ENCODE peak calls at places on chromosome 12, in five cellular contexts. J is NB4, U is H54, T is tibial nerve, X is IMR-90. S is an unnamed sample.

GRCh38 chr12:91250273-91250672 is 67.7 kb upstream of the DCN start:
- DNase-seq in U (no peak), J (no peak), X (peak), T (no peak), S (no peak)

GRCh38 chr12:45547132-45547531 is 182.4 kb upstream of the ARID2 start:
- DNase-seq in X (no peak), J (no peak), U (no peak), T (no peak), S (no peak)

GRCh38 chr12:21526053-21526452 is at the start of gene SPX:
- DNase-seq in X (peak), J (peak), T (no peak), U (no peak), S (no peak)

GRCh38 chr12:8697120-8697475 is 693 bp upstream of the RIMKLB start:
- DNase-seq in T (no peak), X (peak), U (peak), J (no peak), S (peak)

GRCh38 chr12:24066865-24067264 is 117.4 kb upstream of the SOX5 start:
- DNase-seq in X (peak), T (no peak), U (no peak), J (no peak), S (no peak)

GRCh38 chr12:88530868-88531267 is 49.4 kb downstream of the KITLG start:
- DNase-seq in T (no peak), X (no peak), J (no peak), U (no peak), S (no peak)

GRCh38 chr12:52041695-52042123 is 9.5 kb upstream of the NR4A1 start:
- DNase-seq in U (no peak), T (no peak), J (peak), X (peak), S (no peak)

GRCh38 chr12:42235426-42235825 is 2.6 kb downstream of the YAF2 start:
- DNase-seq in U (no peak), X (no peak), T (no peak), J (peak), S (no peak)

GRCh38 chr12:111439657-111440151 is 34.0 kb downstream of the SH2B3 start:
- DNase-seq in U (no peak), J (no peak), T (no peak), X (no peak), S (no peak)

GRCh38 chr12:68557011-68557715 is 53.5 kb upstream of the RAP1B start:
- DNase-seq in T (no peak), U (no peak), J (no peak), X (peak), S (no peak)

GRCh38 chr12:69653703-69654102 is 43.0 kb upstream of the LRRC10 start:
- DNase-seq in J (peak), U (no peak), T (no peak), X (peak), S (peak)

GRCh38 chr12:74538491-74539258 is 1.0 kb downstream of the ATXN7L3B start:
- DNase-seq in J (peak), T (no peak), U (no peak), X (no peak), S (peak)

GRCh38 chr12:4900327-4900726 is 9.4 kb upstream of the KCNA1 start:
- DNase-seq in T (no peak), J (no peak), U (peak), X (peak), S (no peak)

GRCh38 chr12:75208851-75209781 is 523 bp downstream of the KCNC2 start:
- DNase-seq in X (peak), J (peak), U (peak), T (no peak), S (peak)

GRCh38 chr12:49953146-49953545 is 2.6 kb downstream of the AQP2 start:
- DNase-seq in X (no peak), U (no peak), J (no peak), T (no peak), S (no peak)

GRCh38 chr12:32367381-32367780 is 32.0 kb upstream of the FGD4 start:
- DNase-seq in T (no peak), X (no peak), J (no peak), U (no peak), S (no peak)

DNA sequence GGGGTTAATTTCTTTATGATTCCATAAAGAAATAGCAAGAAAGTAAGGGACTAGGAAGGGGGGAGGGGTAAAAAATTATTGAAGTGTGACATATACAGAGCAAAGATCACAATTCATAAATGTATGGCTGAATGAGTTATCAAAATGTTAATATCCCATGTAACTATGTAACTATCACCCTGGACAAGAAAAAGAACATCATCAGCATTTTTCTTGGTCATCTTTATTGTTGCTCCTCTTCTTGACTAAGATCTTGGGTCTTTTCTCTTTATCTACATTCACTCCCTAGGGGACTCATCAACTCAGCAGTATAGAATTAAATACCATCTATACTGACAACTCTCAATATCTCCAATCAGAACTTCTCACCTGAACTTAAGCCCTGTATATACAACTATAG is 57.5 kb downstream of the CAND1 start:
- DNase-seq in T (no peak), J (no peak), U (no peak), X (no peak), S (no peak)
- TF ChIP-seq POLR2A in T (no peak), J (no peak), U (no peak), X (no peak), S (no peak)

GRCh38 chr12:7060353-7060954 is at the start of gene C1S:
- DNase-seq in U (peak), T (peak), X (peak), J (no peak), S (no peak)
- TF ChIP-seq POLR2A in U (no peak), T (peak), X (peak), J (no peak), S (no peak)

GRCh38 chr12:10153271-10154144 is 18.4 kb downstream of the OLR1 start:
- DNase-seq in J (peak), U (peak), T (peak), X (peak), S (peak)
- TF ChIP-seq POLR2A in J (no peak), U (no peak), T (peak), X (no peak), S (no peak)

DNA sequence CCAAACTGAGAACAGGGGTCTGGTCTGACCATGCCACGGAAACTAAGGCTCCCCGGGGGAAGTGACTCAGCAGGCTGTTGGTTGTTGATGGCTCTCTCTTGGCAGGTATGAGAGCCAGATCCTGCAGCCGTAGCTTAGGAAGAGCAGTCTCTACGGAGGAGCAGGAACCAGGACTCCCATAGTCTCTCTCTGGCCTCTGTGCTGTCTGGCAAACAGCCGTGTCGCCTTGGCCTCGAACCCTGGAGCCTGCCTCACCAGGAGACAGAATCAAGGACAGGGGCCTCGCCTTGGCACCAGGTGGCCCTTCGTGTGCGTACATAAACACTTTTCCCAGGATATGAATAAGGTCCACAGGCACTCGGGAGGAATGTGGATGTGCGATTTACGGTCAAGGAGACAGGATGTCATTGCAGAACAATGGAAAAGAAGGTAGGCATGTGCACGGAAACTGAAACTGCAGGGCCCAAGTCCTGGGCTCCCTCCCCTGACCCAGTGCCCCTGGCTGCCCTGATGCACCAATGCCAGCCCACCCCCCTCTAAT is 7.9 kb downstream of the VWF start:
- DNase-seq in X (peak), U (no peak), T (no peak), J (no peak), S (no peak)
- TF ChIP-seq POLR2A in X (no peak), U (no peak), T (no peak), J (no peak), S (no peak)

GRCh38 chr12:115886666-115887065 is 390.8 kb downstream of the MED13L start:
- DNase-seq in J (no peak), T (no peak), X (no peak), U (no peak), S (no peak)

GRCh38 chr12:115895247-115895646 is 382.2 kb downstream of the MED13L start:
- DNase-seq in T (no peak), J (no peak), X (no peak), U (peak), S (peak)

GRCh38 chr12:115891551-115891950 is 385.9 kb downstream of the MED13L start:
- DNase-seq in X (no peak), U (no peak), T (no peak), J (no peak), S (no peak)
- TF ChIP-seq POLR2A in X (no peak), U (no peak), T (no peak), J (no peak), S (no peak)

GRCh38 chr12:120757949-120758348 is 32.3 kb downstream of the ACADS start:
- DNase-seq in U (no peak), X (no peak), T (no peak), J (no peak), S (no peak)

GRCh38 chr12:120760349-120761245 is 35.0 kb downstream of the ACADS start:
- DNase-seq in T (no peak), J (no peak), U (no peak), X (no peak), S (no peak)

GRCh38 chr12:120758798-120759590 is 33.4 kb downstream of the ACADS start:
- DNase-seq in U (no peak), X (no peak), T (no peak), J (peak), S (no peak)

GRCh38 chr12:120761581-120761980 is 36.0 kb downstream of the ACADS start:
- DNase-seq in X (peak), U (no peak), T (no peak), J (no peak), S (no peak)

DNA sequence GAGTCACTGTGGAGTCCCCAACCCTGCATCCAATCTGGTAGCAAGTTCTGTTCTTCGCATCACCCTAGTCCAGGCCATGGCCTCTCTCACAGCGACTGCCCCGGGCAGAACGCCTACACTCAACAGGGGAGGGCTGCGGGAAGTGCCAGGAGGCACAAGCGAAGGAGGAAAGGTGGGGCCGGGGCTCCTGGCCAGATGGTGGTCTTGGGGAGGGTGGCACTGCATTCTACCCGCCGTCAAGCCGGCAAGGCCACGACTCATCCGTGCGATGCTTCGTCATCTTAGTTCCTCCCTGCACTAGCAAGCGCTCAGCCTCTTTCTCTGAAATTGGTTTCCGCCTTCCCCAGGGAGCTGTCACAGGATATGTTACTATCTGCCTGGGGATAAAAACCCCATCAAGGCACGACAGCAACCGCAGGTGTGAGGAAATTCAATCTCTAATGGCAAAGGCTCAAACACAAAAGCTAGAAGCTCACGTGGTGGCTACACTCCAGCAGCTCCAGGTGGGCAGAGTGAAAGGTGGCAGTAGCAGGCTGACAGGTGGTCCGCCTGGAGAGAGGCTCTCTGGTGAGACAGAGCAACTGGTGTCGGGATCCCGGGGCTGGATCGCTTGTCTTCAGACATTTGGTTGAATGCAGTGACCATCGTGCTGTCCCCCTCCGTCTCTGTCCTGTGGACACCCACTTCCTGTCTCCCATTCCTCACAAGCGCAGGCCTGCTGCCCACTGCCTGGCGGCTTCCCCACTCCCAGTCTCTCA is 34.1 kb downstream of the ACADS start:
- DNase-seq in U (no peak), X (no peak), T (no peak), J (peak), S (no peak)
- TF ChIP-seq POLR2A in U (no peak), X (no peak), T (no peak), J (no peak), S (no peak)